ENCODE peak calls at places on chromosomes 1 and 21, in four cellular contexts. S is GM23338, L is A549, G is SK-N-SH. A is an unnamed sample.
A peak's percentile ranks its signal among the peaks of the same experiment; 100 is the strongest.

GRCh38 chr1:236345728-236346127 is 48.4 kb upstream of the EDARADD start:
- DNase-seq in L (peak; percentile 13), G (peak; percentile 50), S (peak; percentile 63), A (no peak)

GRCh38 chr1:167086033-167086432 is 4.1 kb downstream of the GPA33 start:
- DNase-seq in G (no peak), L (no peak), S (no peak), A (no peak)

GRCh38 chr1:156385534-156386031 is 16.6 kb downstream of the RHBG start:
- DNase-seq in G (peak; percentile 87), L (peak; percentile 70), S (peak; percentile 89), A (peak; percentile 68)

GRCh38 chr1:209132736-209133467 is 450.6 kb upstream of the CAMK1G start:
- DNase-seq in S (no peak), L (no peak), G (no peak), A (no peak)

GRCh38 chr1:28200234-28200873 is 23.9 kb upstream of the PTAFR start:
- DNase-seq in L (no peak), S (no peak), G (no peak), A (no peak)

GRCh38 chr1:88736633-88737248 is 52.7 kb downstream of the PKN2 start:
- DNase-seq in S (peak; percentile 86), L (peak; percentile 18), G (no peak), A (peak; percentile 47)

GRCh38 chr1:173997796-173998195 is 24.4 kb downstream of the RC3H1 start:
- DNase-seq in L (no peak), S (no peak), G (no peak), A (no peak)

GRCh38 chr1:176854725-176855433 is 309.6 kb downstream of the ASTN1 start:
- DNase-seq in G (no peak), L (no peak), S (no peak), A (no peak)

GRCh38 chr1:179935909-179936496 is 18.6 kb upstream of the CEP350 start:
- DNase-seq in G (no peak), L (no peak), S (no peak), A (no peak)

GRCh38 chr1:149844650-149845255 is 54.6 kb upstream of the BOLA1 start:
- DNase-seq in S (peak; percentile 2), G (no peak), L (no peak), A (no peak)

GRCh38 chr1:32331549-32331948 is 4.5 kb downstream of the MARCKSL1 start:
- DNase-seq in G (no peak), L (no peak), S (no peak), A (no peak)
- TF ChIP-seq CTCF in G (no peak), L (no peak), S (no peak), A (no peak)

GRCh38 chr21:15801352-15801863 is 71.6 kb downstream of the USP25 start:
- DNase-seq in S (no peak), G (no peak), L (no peak), A (no peak)
- TF ChIP-seq REST in S (no peak), G (no peak), L (no peak), A (no peak)

DNA sequence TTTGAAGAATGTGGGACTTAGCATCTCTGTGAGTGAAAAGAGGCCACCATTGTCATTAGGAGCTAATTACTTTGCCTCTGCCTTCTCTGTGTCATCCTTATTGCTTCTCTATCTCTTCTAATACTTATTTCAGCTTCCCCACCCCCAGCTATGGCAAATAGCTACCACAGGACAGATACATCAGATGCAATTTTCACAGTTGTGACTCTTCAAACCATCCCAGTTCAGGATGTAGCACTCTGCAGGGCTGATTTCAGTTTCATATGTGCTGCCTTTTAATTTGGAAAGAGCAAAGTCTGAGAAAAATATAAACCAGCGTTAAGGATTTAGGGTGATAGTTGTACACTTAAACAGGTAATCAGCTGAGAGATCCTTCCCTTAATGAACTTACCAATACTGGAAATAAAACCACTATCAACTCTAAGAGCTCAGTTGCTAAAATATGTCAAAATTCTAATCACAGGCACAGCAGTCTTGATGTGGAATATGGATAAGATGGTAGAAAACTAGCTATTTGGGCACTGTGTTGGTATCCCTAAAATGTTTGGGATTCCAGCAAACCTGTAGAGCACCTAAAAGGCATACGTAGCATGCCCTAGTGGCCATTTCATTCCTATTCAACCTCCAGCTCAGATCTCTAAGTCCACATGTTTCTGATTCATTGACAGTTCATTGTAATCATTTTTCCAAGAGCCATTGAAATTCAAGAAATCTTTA is 148.4 kb downstream of the SYT2 start:
- DNase-seq in L (no peak), G (no peak), S (peak; percentile 75), A (no peak)
- TF ChIP-seq CTCF in L (no peak), G (peak; percentile 20), S (peak; percentile 59), A (no peak)

GRCh38 chr1:43707191-43708005 is at the start of gene ST3GAL3:
- DNase-seq in S (peak; percentile 97), G (peak; percentile 97), L (peak; percentile 86), A (peak; percentile 93)
- TF ChIP-seq REST in S (no peak), G (peak; percentile 6), L (no peak), A (peak; percentile 61)

DNA sequence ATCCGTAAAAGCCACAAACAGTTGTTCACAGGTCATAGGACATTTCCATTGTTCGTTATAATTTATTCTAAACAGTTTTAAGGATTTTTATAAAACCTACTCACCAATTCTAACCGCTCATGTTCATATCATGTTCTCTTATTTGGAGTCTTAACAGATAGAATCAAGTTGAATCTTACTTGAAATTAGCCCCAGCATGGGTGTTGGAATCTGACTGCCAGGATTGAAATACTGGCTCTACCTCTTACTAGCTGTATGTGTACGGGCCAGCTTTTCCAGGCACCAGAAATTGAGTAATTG is 78.2 kb upstream of the GPR88 start:
- DNase-seq in S (no peak), L (no peak), G (no peak), A (no peak)
- TF ChIP-seq CTCF in S (no peak), L (no peak), G (no peak), A (no peak)

A was measured in HL-60.